ENCODE peak calls at places on chromosomes 1 and 21, in eight cellular contexts. One of them, this sample, is unnamed.

GRCh38 chr1:89454845-89455521 is 69.6 kb upstream of the LRRC8B start:
- DNase-seq in mucosa of descending colon: peak
- DNase-seq in DMS 273 treated with DMSO at 0.1 percent for 48 hours: peak
- DNase-seq in HS-27A: peak
- DNase-seq in NK-92 treated with Interleukin-12 subunit alpha and Interleukin-12 subunit beta, amount 100 ng/mL, for 24 hours: peak
- DNase-seq in SW480: peak
- DNase-seq in upper lobe of right lung: no peak
- DNase-seq in adrenal gland: peak
- DNase-seq in this sample: peak

GRCh38 chr21:34969431-34970036 is 79.6 kb downstream of the RUNX1 start:
- DNase-seq in NK-92 treated with Interleukin-12 subunit alpha and Interleukin-12 subunit beta, amount 100 ng/mL, for 24 hours: no peak
- DNase-seq in SW480: peak
- DNase-seq in mucosa of descending colon: no peak
- DNase-seq in HS-27A: no peak
- DNase-seq in DMS 273 treated with DMSO at 0.1 percent for 48 hours: no peak
- DNase-seq in adrenal gland: no peak
- DNase-seq in upper lobe of right lung: no peak
- DNase-seq in this sample: no peak

GRCh38 chr1:224358288-224358687 is 1.6 kb downstream of the CNIH4 start:
- DNase-seq in DMS 273 treated with DMSO at 0.1 percent for 48 hours: no peak
- DNase-seq in SW480: no peak
- DNase-seq in mucosa of descending colon: no peak
- DNase-seq in HS-27A: no peak
- DNase-seq in upper lobe of right lung: peak
- DNase-seq in NK-92 treated with Interleukin-12 subunit alpha and Interleukin-12 subunit beta, amount 100 ng/mL, for 24 hours: no peak
- DNase-seq in adrenal gland: no peak
- DNase-seq in this sample: no peak

GRCh38 chr1:225987491-225988316 is 11.4 kb downstream of the SDE2 start:
- DNase-seq in SW480: no peak
- DNase-seq in upper lobe of right lung: no peak
- DNase-seq in DMS 273 treated with DMSO at 0.1 percent for 48 hours: peak
- DNase-seq in HS-27A: no peak
- DNase-seq in NK-92 treated with Interleukin-12 subunit alpha and Interleukin-12 subunit beta, amount 100 ng/mL, for 24 hours: no peak
- DNase-seq in adrenal gland: no peak
- DNase-seq in mucosa of descending colon: no peak
- DNase-seq in this sample: no peak

GRCh38 chr1:40980453-40981121 is 1.1 kb downstream of the CTPS1 start:
- DNase-seq in HS-27A: no peak
- DNase-seq in NK-92 treated with Interleukin-12 subunit alpha and Interleukin-12 subunit beta, amount 100 ng/mL, for 24 hours: peak
- DNase-seq in upper lobe of right lung: peak
- DNase-seq in adrenal gland: no peak
- DNase-seq in SW480: peak
- DNase-seq in DMS 273 treated with DMSO at 0.1 percent for 48 hours: peak
- DNase-seq in mucosa of descending colon: peak
- DNase-seq in this sample: peak

GRCh38 chr1:197841828-197842573 is 60.4 kb upstream of the C1orf53 start:
- DNase-seq in DMS 273 treated with DMSO at 0.1 percent for 48 hours: no peak
- DNase-seq in SW480: no peak
- DNase-seq in mucosa of descending colon: no peak
- DNase-seq in adrenal gland: no peak
- DNase-seq in NK-92 treated with Interleukin-12 subunit alpha and Interleukin-12 subunit beta, amount 100 ng/mL, for 24 hours: peak
- DNase-seq in upper lobe of right lung: no peak
- DNase-seq in HS-27A: no peak
- DNase-seq in this sample: no peak

GRCh38 chr1:38068220-38068979 is 21.8 kb upstream of the POU3F1 start:
- DNase-seq in HS-27A: no peak
- DNase-seq in upper lobe of right lung: no peak
- DNase-seq in SW480: no peak
- DNase-seq in adrenal gland: no peak
- DNase-seq in mucosa of descending colon: no peak
- DNase-seq in NK-92 treated with Interleukin-12 subunit alpha and Interleukin-12 subunit beta, amount 100 ng/mL, for 24 hours: no peak
- DNase-seq in DMS 273 treated with DMSO at 0.1 percent for 48 hours: no peak
- DNase-seq in this sample: no peak

GRCh38 chr1:9809122-9809521 is 14.6 kb downstream of the CLSTN1 start:
- DNase-seq in SW480: no peak
- DNase-seq in mucosa of descending colon: no peak
- DNase-seq in upper lobe of right lung: peak
- DNase-seq in HS-27A: no peak
- DNase-seq in adrenal gland: no peak
- DNase-seq in NK-92 treated with Interleukin-12 subunit alpha and Interleukin-12 subunit beta, amount 100 ng/mL, for 24 hours: no peak
- DNase-seq in DMS 273 treated with DMSO at 0.1 percent for 48 hours: no peak
- DNase-seq in this sample: no peak

GRCh38 chr1:182185822-182186756 is 124.6 kb upstream of the ZNF648 start:
- DNase-seq in adrenal gland: no peak
- DNase-seq in SW480: peak
- DNase-seq in HS-27A: no peak
- DNase-seq in DMS 273 treated with DMSO at 0.1 percent for 48 hours: no peak
- DNase-seq in upper lobe of right lung: no peak
- DNase-seq in mucosa of descending colon: no peak
- DNase-seq in NK-92 treated with Interleukin-12 subunit alpha and Interleukin-12 subunit beta, amount 100 ng/mL, for 24 hours: no peak
- DNase-seq in this sample: no peak

GRCh38 chr1:77126309-77126708 is 92.9 kb downstream of the PIGK start:
- DNase-seq in mucosa of descending colon: peak
- DNase-seq in SW480: peak
- DNase-seq in adrenal gland: peak
- DNase-seq in upper lobe of right lung: no peak
- DNase-seq in HS-27A: no peak
- DNase-seq in DMS 273 treated with DMSO at 0.1 percent for 48 hours: peak
- DNase-seq in NK-92 treated with Interleukin-12 subunit alpha and Interleukin-12 subunit beta, amount 100 ng/mL, for 24 hours: no peak
- DNase-seq in this sample: peak

GRCh38 chr21:42351626-42352432 is 1.0 kb upstream of the TFF2 start:
- DNase-seq in NK-92 treated with Interleukin-12 subunit alpha and Interleukin-12 subunit beta, amount 100 ng/mL, for 24 hours: no peak
- DNase-seq in adrenal gland: no peak
- DNase-seq in mucosa of descending colon: no peak
- DNase-seq in DMS 273 treated with DMSO at 0.1 percent for 48 hours: no peak
- DNase-seq in SW480: no peak
- DNase-seq in upper lobe of right lung: peak
- DNase-seq in HS-27A: no peak
- DNase-seq in this sample: no peak

GRCh38 chr1:53031732-53032131 is 30.3 kb upstream of the PODN start:
- DNase-seq in SW480: no peak
- DNase-seq in HS-27A: no peak
- DNase-seq in upper lobe of right lung: no peak
- DNase-seq in DMS 273 treated with DMSO at 0.1 percent for 48 hours: no peak
- DNase-seq in adrenal gland: no peak
- DNase-seq in NK-92 treated with Interleukin-12 subunit alpha and Interleukin-12 subunit beta, amount 100 ng/mL, for 24 hours: no peak
- DNase-seq in mucosa of descending colon: no peak
- DNase-seq in this sample: no peak

GRCh38 chr1:70003509-70003908 is 201.9 kb downstream of the LRRC40 start:
- DNase-seq in upper lobe of right lung: no peak
- DNase-seq in HS-27A: no peak
- DNase-seq in adrenal gland: no peak
- DNase-seq in SW480: no peak
- DNase-seq in mucosa of descending colon: no peak
- DNase-seq in DMS 273 treated with DMSO at 0.1 percent for 48 hours: no peak
- DNase-seq in NK-92 treated with Interleukin-12 subunit alpha and Interleukin-12 subunit beta, amount 100 ng/mL, for 24 hours: no peak
- DNase-seq in this sample: no peak

GRCh38 chr1:39805385-39805784 is 16.7 kb upstream of the BMP8B start:
- DNase-seq in HS-27A: no peak
- DNase-seq in upper lobe of right lung: no peak
- DNase-seq in mucosa of descending colon: no peak
- DNase-seq in SW480: no peak
- DNase-seq in adrenal gland: no peak
- DNase-seq in NK-92 treated with Interleukin-12 subunit alpha and Interleukin-12 subunit beta, amount 100 ng/mL, for 24 hours: no peak
- DNase-seq in DMS 273 treated with DMSO at 0.1 percent for 48 hours: no peak
- DNase-seq in this sample: no peak

GRCh38 chr21:33219300-33219699 is 10.4 kb upstream of the IFNAR2 start:
- DNase-seq in NK-92 treated with Interleukin-12 subunit alpha and Interleukin-12 subunit beta, amount 100 ng/mL, for 24 hours: no peak
- DNase-seq in upper lobe of right lung: no peak
- DNase-seq in adrenal gland: no peak
- DNase-seq in DMS 273 treated with DMSO at 0.1 percent for 48 hours: no peak
- DNase-seq in SW480: no peak
- DNase-seq in mucosa of descending colon: no peak
- DNase-seq in HS-27A: no peak
- DNase-seq in this sample: no peak

GRCh38 chr1:113479713-113480676 is 89.7 kb downstream of the MAGI3 start:
- DNase-seq in mucosa of descending colon: no peak
- DNase-seq in HS-27A: no peak
- DNase-seq in SW480: no peak
- DNase-seq in NK-92 treated with Interleukin-12 subunit alpha and Interleukin-12 subunit beta, amount 100 ng/mL, for 24 hours: no peak
- DNase-seq in adrenal gland: no peak
- DNase-seq in DMS 273 treated with DMSO at 0.1 percent for 48 hours: no peak
- DNase-seq in upper lobe of right lung: no peak
- DNase-seq in this sample: no peak

GRCh38 chr1:158121604-158122254 is 59.0 kb upstream of the CD1D start:
- DNase-seq in SW480: peak
- DNase-seq in DMS 273 treated with DMSO at 0.1 percent for 48 hours: peak
- DNase-seq in adrenal gland: peak
- DNase-seq in mucosa of descending colon: peak
- DNase-seq in HS-27A: no peak
- DNase-seq in NK-92 treated with Interleukin-12 subunit alpha and Interleukin-12 subunit beta, amount 100 ng/mL, for 24 hours: no peak
- DNase-seq in upper lobe of right lung: no peak
- DNase-seq in this sample: peak

GRCh38 chr1:1161683-1162079 is 12.0 kb upstream of the TTLL10 start:
- DNase-seq in SW480: no peak
- DNase-seq in HS-27A: no peak
- DNase-seq in adrenal gland: no peak
- DNase-seq in upper lobe of right lung: no peak
- DNase-seq in NK-92 treated with Interleukin-12 subunit alpha and Interleukin-12 subunit beta, amount 100 ng/mL, for 24 hours: no peak
- DNase-seq in DMS 273 treated with DMSO at 0.1 percent for 48 hours: no peak
- DNase-seq in mucosa of descending colon: no peak
- DNase-seq in this sample: no peak

GRCh38 chr1:100538935-100539835 is 1.2 kb downstream of the GPR88 start:
- DNase-seq in SW480: no peak
- DNase-seq in DMS 273 treated with DMSO at 0.1 percent for 48 hours: no peak
- DNase-seq in upper lobe of right lung: peak
- DNase-seq in adrenal gland: no peak
- DNase-seq in NK-92 treated with Interleukin-12 subunit alpha and Interleukin-12 subunit beta, amount 100 ng/mL, for 24 hours: no peak
- DNase-seq in HS-27A: no peak
- DNase-seq in mucosa of descending colon: no peak
- DNase-seq in this sample: no peak

GRCh38 chr1:110463695-110464094 is 12.7 kb downstream of the PROK1 start:
- DNase-seq in SW480: no peak
- DNase-seq in upper lobe of right lung: no peak
- DNase-seq in NK-92 treated with Interleukin-12 subunit alpha and Interleukin-12 subunit beta, amount 100 ng/mL, for 24 hours: no peak
- DNase-seq in adrenal gland: no peak
- DNase-seq in HS-27A: no peak
- DNase-seq in DMS 273 treated with DMSO at 0.1 percent for 48 hours: no peak
- DNase-seq in mucosa of descending colon: no peak
- DNase-seq in this sample: no peak

GRCh38 chr21:33642896-33643657 is 776 bp downstream of the ITSN1 start:
- DNase-seq in HS-27A: no peak
- DNase-seq in NK-92 treated with Interleukin-12 subunit alpha and Interleukin-12 subunit beta, amount 100 ng/mL, for 24 hours: no peak
- DNase-seq in SW480: peak
- DNase-seq in upper lobe of right lung: peak
- DNase-seq in adrenal gland: peak
- DNase-seq in mucosa of descending colon: peak
- DNase-seq in DMS 273 treated with DMSO at 0.1 percent for 48 hours: no peak
- DNase-seq in this sample: peak

GRCh38 chr1:46940307-46940706 is 969 bp downstream of the CYP4A11 start:
- DNase-seq in SW480: no peak
- DNase-seq in upper lobe of right lung: no peak
- DNase-seq in HS-27A: no peak
- DNase-seq in DMS 273 treated with DMSO at 0.1 percent for 48 hours: no peak
- DNase-seq in NK-92 treated with Interleukin-12 subunit alpha and Interleukin-12 subunit beta, amount 100 ng/mL, for 24 hours: no peak
- DNase-seq in mucosa of descending colon: peak
- DNase-seq in adrenal gland: no peak
- DNase-seq in this sample: no peak

GRCh38 chr1:102572637-102573036 is 535.7 kb downstream of the COL11A1 start:
- DNase-seq in SW480: no peak
- DNase-seq in mucosa of descending colon: no peak
- DNase-seq in upper lobe of right lung: no peak
- DNase-seq in adrenal gland: no peak
- DNase-seq in DMS 273 treated with DMSO at 0.1 percent for 48 hours: no peak
- DNase-seq in HS-27A: no peak
- DNase-seq in NK-92 treated with Interleukin-12 subunit alpha and Interleukin-12 subunit beta, amount 100 ng/mL, for 24 hours: no peak
- DNase-seq in this sample: no peak

GRCh38 chr1:163197022-163197421 is 5.7 kb downstream of the RGS5 start:
- DNase-seq in mucosa of descending colon: no peak
- DNase-seq in HS-27A: no peak
- DNase-seq in DMS 273 treated with DMSO at 0.1 percent for 48 hours: no peak
- DNase-seq in upper lobe of right lung: no peak
- DNase-seq in NK-92 treated with Interleukin-12 subunit alpha and Interleukin-12 subunit beta, amount 100 ng/mL, for 24 hours: no peak
- DNase-seq in adrenal gland: no peak
- DNase-seq in SW480: no peak
- DNase-seq in this sample: no peak

GRCh38 chr1:56872597-56872996 is 18.0 kb downstream of the C8A start:
- DNase-seq in adrenal gland: no peak
- DNase-seq in DMS 273 treated with DMSO at 0.1 percent for 48 hours: no peak
- DNase-seq in HS-27A: no peak
- DNase-seq in SW480: peak
- DNase-seq in NK-92 treated with Interleukin-12 subunit alpha and Interleukin-12 subunit beta, amount 100 ng/mL, for 24 hours: no peak
- DNase-seq in mucosa of descending colon: no peak
- DNase-seq in upper lobe of right lung: no peak
- DNase-seq in this sample: no peak

GRCh38 chr1:10623391-10624145 is 148.8 kb downstream of the PEX14 start:
- DNase-seq in HS-27A: no peak
- DNase-seq in adrenal gland: no peak
- DNase-seq in mucosa of descending colon: no peak
- DNase-seq in SW480: no peak
- DNase-seq in upper lobe of right lung: peak
- DNase-seq in DMS 273 treated with DMSO at 0.1 percent for 48 hours: no peak
- DNase-seq in NK-92 treated with Interleukin-12 subunit alpha and Interleukin-12 subunit beta, amount 100 ng/mL, for 24 hours: no peak
- DNase-seq in this sample: no peak

GRCh38 chr21:38797470-38797869 is 8.3 kb upstream of the ETS2 start:
- DNase-seq in mucosa of descending colon: peak
- DNase-seq in NK-92 treated with Interleukin-12 subunit alpha and Interleukin-12 subunit beta, amount 100 ng/mL, for 24 hours: no peak
- DNase-seq in upper lobe of right lung: no peak
- DNase-seq in HS-27A: no peak
- DNase-seq in DMS 273 treated with DMSO at 0.1 percent for 48 hours: no peak
- DNase-seq in SW480: peak
- DNase-seq in adrenal gland: no peak
- DNase-seq in this sample: no peak

GRCh38 chr1:15217654-15218053 is 29.4 kb upstream of the FHAD1 start:
- DNase-seq in NK-92 treated with Interleukin-12 subunit alpha and Interleukin-12 subunit beta, amount 100 ng/mL, for 24 hours: no peak
- DNase-seq in SW480: no peak
- DNase-seq in HS-27A: no peak
- DNase-seq in upper lobe of right lung: no peak
- DNase-seq in adrenal gland: no peak
- DNase-seq in mucosa of descending colon: no peak
- DNase-seq in DMS 273 treated with DMSO at 0.1 percent for 48 hours: no peak
- DNase-seq in this sample: no peak

GRCh38 chr1:3363756-3364155 is 90.7 kb upstream of the ARHGEF16 start:
- DNase-seq in NK-92 treated with Interleukin-12 subunit alpha and Interleukin-12 subunit beta, amount 100 ng/mL, for 24 hours: no peak
- DNase-seq in SW480: no peak
- DNase-seq in upper lobe of right lung: no peak
- DNase-seq in mucosa of descending colon: no peak
- DNase-seq in DMS 273 treated with DMSO at 0.1 percent for 48 hours: no peak
- DNase-seq in HS-27A: no peak
- DNase-seq in adrenal gland: no peak
- DNase-seq in this sample: no peak

GRCh38 chr1:2787163-2787911 is 14.2 kb downstream of the TTC34 start:
- DNase-seq in mucosa of descending colon: no peak
- DNase-seq in SW480: no peak
- DNase-seq in adrenal gland: no peak
- DNase-seq in NK-92 treated with Interleukin-12 subunit alpha and Interleukin-12 subunit beta, amount 100 ng/mL, for 24 hours: no peak
- DNase-seq in DMS 273 treated with DMSO at 0.1 percent for 48 hours: no peak
- DNase-seq in HS-27A: no peak
- DNase-seq in upper lobe of right lung: peak
- DNase-seq in this sample: no peak

GRCh38 chr1:117318011-117318410 is 49.2 kb upstream of the MAN1A2 start:
- DNase-seq in upper lobe of right lung: no peak
- DNase-seq in mucosa of descending colon: no peak
- DNase-seq in HS-27A: no peak
- DNase-seq in DMS 273 treated with DMSO at 0.1 percent for 48 hours: no peak
- DNase-seq in SW480: no peak
- DNase-seq in NK-92 treated with Interleukin-12 subunit alpha and Interleukin-12 subunit beta, amount 100 ng/mL, for 24 hours: no peak
- DNase-seq in adrenal gland: no peak
- DNase-seq in this sample: no peak

GRCh38 chr1:26831059-26831458 is 4.6 kb downstream of the ZDHHC18 start:
- DNase-seq in SW480: no peak
- DNase-seq in HS-27A: no peak
- DNase-seq in adrenal gland: no peak
- DNase-seq in upper lobe of right lung: no peak
- DNase-seq in NK-92 treated with Interleukin-12 subunit alpha and Interleukin-12 subunit beta, amount 100 ng/mL, for 24 hours: no peak
- DNase-seq in mucosa of descending colon: no peak
- DNase-seq in DMS 273 treated with DMSO at 0.1 percent for 48 hours: no peak
- DNase-seq in this sample: no peak

GRCh38 chr1:206803221-206803730 is 31.0 kb upstream of the IL10 start:
- DNase-seq in upper lobe of right lung: no peak
- DNase-seq in SW480: peak
- DNase-seq in NK-92 treated with Interleukin-12 subunit alpha and Interleukin-12 subunit beta, amount 100 ng/mL, for 24 hours: no peak
- DNase-seq in mucosa of descending colon: peak
- DNase-seq in adrenal gland: no peak
- DNase-seq in HS-27A: no peak
- DNase-seq in DMS 273 treated with DMSO at 0.1 percent for 48 hours: no peak
- DNase-seq in this sample: no peak

GRCh38 chr1:218164930-218165686 is 120.0 kb upstream of the RRP15 start:
- DNase-seq in HS-27A: no peak
- DNase-seq in upper lobe of right lung: peak
- DNase-seq in SW480: no peak
- DNase-seq in adrenal gland: no peak
- DNase-seq in mucosa of descending colon: peak
- DNase-seq in DMS 273 treated with DMSO at 0.1 percent for 48 hours: no peak
- DNase-seq in NK-92 treated with Interleukin-12 subunit alpha and Interleukin-12 subunit beta, amount 100 ng/mL, for 24 hours: no peak
- DNase-seq in this sample: peak